ENCODE peak calls at places on chromosomes 7 and 10, in ten cellular contexts. P is foreskin fibroblast, W is HCT116, N is GM12878, S is neural progenitor cell, F is thoracic aorta, M is fibroblast of lung, U is fibroblast of mammary gland, H is kidney epithelial cell, Q is prostate gland. E is an unnamed sample.

GRCh38 chr7:158353606-158354570 is 233.7 kb downstream of the PTPRN2 start:
- DNase-seq in P (no peak), W (peak), N (no peak), S (peak), F (no peak), M (no peak), U (peak), H (no peak), Q (no peak), E (no peak)

GRCh38 chr7:154178890-154179289 is 126.7 kb downstream of the DPP6 start:
- DNase-seq in P (no peak), W (no peak), N (no peak), S (no peak), F (no peak), M (no peak), U (no peak), H (peak), Q (no peak), E (no peak)

GRCh38 chr10:117441812-117442443 is 66.7 kb upstream of the PDZD8 start:
- DNase-seq in P (peak), W (no peak), N (no peak), S (no peak), F (peak), M (no peak), U (peak), H (peak), Q (no peak), E (peak)

GRCh38 chr10:110758898-110759297 is 112.8 kb upstream of the PDCD4 start:
- DNase-seq in P (peak), W (no peak), N (no peak), S (peak), F (no peak), M (no peak), U (peak), H (no peak), Q (no peak), E (no peak)

GRCh38 chr7:13414661-13415105 is 574.8 kb downstream of the ETV1 start:
- DNase-seq in P (no peak), W (no peak), N (no peak), S (no peak), F (no peak), M (no peak), U (peak), H (peak), Q (no peak), E (no peak)

GRCh38 chr10:113360870-113361269 is 192.0 kb upstream of the HABP2 start:
- DNase-seq in P (no peak), W (no peak), N (no peak), S (no peak), F (no peak), M (no peak), U (no peak), H (no peak), Q (no peak), E (no peak)

GRCh38 chr10:61565819-61566560 is 96.7 kb upstream of the CABCOCO1 start:
- DNase-seq in P (no peak), W (no peak), N (no peak), S (no peak), F (no peak), M (no peak), U (no peak), H (no peak), Q (no peak), E (no peak)

GRCh38 chr7:78326870-78327269 is 528.3 kb downstream of the PHTF2 start:
- DNase-seq in P (peak), W (no peak), N (no peak), S (no peak), F (no peak), M (no peak), U (no peak), H (peak), Q (no peak), E (no peak)

GRCh38 chr7:109094-109493 is 83.3 kb upstream of the FAM20C start:
- DNase-seq in P (no peak), W (no peak), N (no peak), S (no peak), F (no peak), M (no peak), U (no peak), H (no peak), Q (no peak), E (no peak)

GRCh38 chr7:122803323-122803722 is 82.9 kb downstream of the CADPS2 start:
- DNase-seq in P (no peak), W (peak), N (no peak), S (peak), F (no peak), M (peak), U (peak), H (no peak), Q (no peak), E (no peak)

GRCh38 chr10:11294831-11295230 is 277.2 kb downstream of the CELF2 start:
- DNase-seq in P (no peak), W (no peak), N (no peak), S (no peak), F (no peak), M (no peak), U (no peak), H (no peak), Q (no peak), E (no peak)

GRCh38 chr7:35875292-35875691 is 74.4 kb downstream of the SEPTIN7 start:
- DNase-seq in P (no peak), W (no peak), N (no peak), S (no peak), F (no peak), M (no peak), U (peak), H (no peak), Q (no peak), E (no peak)

GRCh38 chr7:33905389-33906032 is at the start of gene BMPER:
- DNase-seq in P (no peak), W (no peak), N (no peak), S (peak), F (no peak), M (no peak), U (peak), H (no peak), Q (peak), E (no peak)

GRCh38 chr10:5479481-5480161 is 19.7 kb downstream of the CALML5 start:
- DNase-seq in P (no peak), W (no peak), N (no peak), S (no peak), F (no peak), M (no peak), U (no peak), H (no peak), Q (no peak), E (no peak)

GRCh38 chr7:133703547-133703946 is 423.6 kb upstream of the LRGUK start:
- DNase-seq in P (peak), W (no peak), N (no peak), S (no peak), F (no peak), M (peak), U (peak), H (peak), Q (no peak), E (peak)

GRCh38 chr7:11060883-11061282 is 87.2 kb downstream of the PHF14 start:
- DNase-seq in P (no peak), W (no peak), N (no peak), S (no peak), F (no peak), M (no peak), U (peak), H (no peak), Q (no peak), E (no peak)

GRCh38 chr7:100022621-100023020 is 7.2 kb downstream of the ZKSCAN1 start:
- DNase-seq in P (no peak), W (no peak), N (no peak), S (no peak), F (no peak), M (no peak), U (no peak), H (no peak), Q (peak), E (no peak)

GRCh38 chr7:50727072-50727471 is 55.6 kb downstream of the GRB10 start:
- DNase-seq in P (no peak), W (no peak), N (no peak), S (no peak), F (no peak), M (no peak), U (peak), H (no peak), Q (no peak), E (no peak)

GRCh38 chr10:26555719-26556368 is 117.7 kb downstream of the APBB1IP start:
- DNase-seq in P (peak), W (no peak), N (no peak), S (no peak), F (peak), M (peak), U (peak), H (peak), Q (peak), E (peak)

GRCh38 chr10:12841826-12842225 is 159.7 kb downstream of the CCDC3 start:
- DNase-seq in P (no peak), W (no peak), N (no peak), S (no peak), F (no peak), M (no peak), U (no peak), H (no peak), Q (no peak), E (no peak)

GRCh38 chr7:1758417-1758858 is 88.4 kb downstream of the ELFN1 start:
- DNase-seq in P (no peak), W (peak), N (no peak), S (peak), F (no peak), M (peak), U (peak), H (no peak), Q (peak), E (no peak)

DNA sequence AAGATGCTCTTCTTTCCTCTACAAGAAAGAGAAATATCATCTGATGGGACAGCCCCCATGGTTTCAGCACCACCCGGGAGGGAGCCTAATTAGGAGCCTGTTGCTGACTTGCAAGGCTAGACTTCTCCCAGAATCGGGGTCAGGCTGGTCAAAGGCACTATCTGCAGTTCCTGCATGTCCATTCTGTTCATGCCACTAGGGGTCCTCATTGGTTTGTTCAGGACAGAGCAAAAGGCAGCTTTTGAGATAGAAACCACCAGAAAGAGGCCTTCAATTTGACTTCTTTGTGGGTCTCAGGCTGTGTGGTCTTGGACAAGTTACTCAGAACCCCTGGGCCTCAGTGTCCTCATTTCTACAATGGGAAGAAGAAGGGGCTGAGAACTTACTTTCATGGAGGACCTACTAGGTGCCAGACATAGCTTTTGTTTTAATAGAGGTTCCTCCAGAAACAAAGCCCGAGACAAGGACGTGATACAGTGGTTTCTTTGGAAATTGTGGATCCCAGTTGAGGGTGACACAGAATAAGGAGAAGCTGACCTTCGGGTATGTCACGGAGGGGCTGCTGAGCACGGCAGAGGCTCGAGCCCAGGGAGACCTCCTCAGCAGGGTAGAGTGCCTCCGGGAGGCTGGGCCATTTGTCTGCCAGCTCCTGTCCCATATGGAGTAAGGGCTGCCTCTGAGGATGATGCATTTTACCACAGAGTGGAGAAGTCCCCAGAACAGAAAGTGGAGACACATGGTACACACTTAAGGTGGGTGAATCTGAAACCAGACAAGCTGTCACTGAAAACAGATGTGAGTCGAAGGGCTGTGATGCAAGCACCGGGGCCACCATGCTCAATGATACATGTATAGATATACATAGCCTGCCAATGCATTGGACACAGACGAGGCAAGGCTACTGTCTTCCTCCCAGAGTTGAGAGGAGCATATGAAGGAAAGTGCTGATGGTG is 33.1 kb upstream of the NEUROD6 start:
- DNase-seq in P (no peak), W (peak), N (no peak), S (peak), F (no peak), M (peak), U (peak), H (peak), Q (peak), E (no peak)
- TF ChIP-seq CTCF in P (peak), W (peak), N (peak), S (peak), F (no peak), M (peak), U (peak), H (peak), Q (peak), E (peak)

DNA sequence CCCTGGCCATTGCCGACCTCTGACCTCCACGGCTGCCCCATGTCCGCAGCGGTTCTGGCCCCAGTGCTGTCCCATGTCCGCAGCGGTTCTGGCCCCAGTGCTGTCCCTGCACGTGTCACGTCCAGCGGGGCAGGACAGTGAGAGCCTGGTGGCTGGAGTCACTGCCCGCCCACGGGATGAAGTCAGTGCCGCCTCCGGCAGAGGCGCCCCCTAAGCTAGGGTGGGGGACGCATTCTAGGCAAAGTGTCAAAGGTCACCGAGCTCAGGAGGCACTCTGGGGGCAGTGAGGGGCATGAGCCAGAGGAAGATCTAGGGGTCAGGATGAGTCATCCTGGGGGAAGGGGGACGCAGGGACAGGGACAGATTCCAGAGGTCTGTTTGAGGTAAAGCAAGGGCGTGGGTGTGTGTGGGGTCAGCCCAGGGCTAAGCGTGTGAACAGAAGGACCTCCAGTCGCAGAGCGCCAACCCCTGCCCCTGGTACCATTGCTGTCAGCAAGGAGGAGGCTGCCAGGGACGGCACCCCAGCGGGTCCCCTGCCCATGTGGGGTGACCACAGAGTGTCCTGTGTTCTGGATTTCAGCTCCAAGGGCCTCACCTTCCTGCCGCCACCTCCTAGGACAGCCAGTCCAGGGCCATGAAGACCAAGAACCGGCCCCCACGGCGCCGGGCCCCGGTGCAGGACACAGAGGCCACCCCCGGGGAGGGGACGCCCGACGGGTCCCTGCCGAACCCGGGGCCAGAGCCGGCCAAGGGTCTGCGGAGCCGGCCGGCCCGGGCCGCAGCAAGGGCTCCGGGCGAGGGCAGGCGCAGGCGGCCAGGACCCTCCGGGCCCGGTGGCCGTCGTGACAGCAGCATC is 665 bp downstream of the BHLHA15 start:
- DNase-seq in P (no peak), W (no peak), N (no peak), S (peak), F (no peak), M (no peak), U (no peak), H (no peak), Q (no peak), E (no peak)
- H3K4me3 ChIP-seq in P (peak), W (peak), N (peak), S (peak), F (peak), M (no peak), U (peak), H (peak), Q (peak), E (no peak)

DNA sequence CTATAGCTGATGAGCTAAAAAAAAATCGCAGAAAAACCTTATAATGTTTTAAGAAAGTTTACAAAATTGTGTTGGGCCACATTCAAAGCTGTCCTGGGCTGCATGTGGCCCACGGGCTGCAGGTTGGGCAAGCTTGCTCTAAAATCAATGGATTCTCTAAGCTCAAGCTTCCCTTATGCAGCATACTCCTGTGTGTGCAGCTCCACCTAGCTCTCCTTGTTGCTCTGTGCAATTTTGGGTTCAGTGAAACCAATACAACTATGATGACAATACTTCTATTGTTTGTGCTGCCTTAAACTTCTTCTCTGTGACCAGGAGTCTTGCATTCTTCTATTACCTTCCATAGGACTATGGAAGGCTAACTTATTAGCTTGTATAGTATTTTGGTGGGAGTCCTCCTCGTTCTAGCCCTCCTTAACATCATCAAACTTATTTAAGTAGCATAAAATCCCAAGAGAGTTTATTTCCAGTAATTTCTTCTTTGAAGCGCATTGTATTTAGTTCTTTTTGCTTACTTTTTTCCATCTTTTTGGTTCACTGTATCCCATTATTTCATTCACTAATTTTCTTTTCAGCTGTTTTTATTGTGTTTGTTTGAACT is 170.9 kb upstream of the SMIM30 start:
- DNase-seq in P (peak), W (peak), N (no peak), S (peak), F (no peak), M (peak), U (peak), H (no peak), Q (no peak), E (no peak)
- TF ChIP-seq CTCF in P (peak), W (peak), N (peak), S (peak), F (no peak), M (peak), U (peak), H (peak), Q (peak), E (peak)

GRCh38 chr7:47543659-47544058 is 38.3 kb downstream of the TNS3 start:
- DNase-seq in P (no peak), W (no peak), N (no peak), S (no peak), F (no peak), M (no peak), U (no peak), H (no peak), Q (no peak), E (no peak)
- H3K4me3 ChIP-seq in P (no peak), W (no peak), N (no peak), S (no peak), F (no peak), M (no peak), U (no peak), H (no peak), Q (no peak), E (no peak)

DNA sequence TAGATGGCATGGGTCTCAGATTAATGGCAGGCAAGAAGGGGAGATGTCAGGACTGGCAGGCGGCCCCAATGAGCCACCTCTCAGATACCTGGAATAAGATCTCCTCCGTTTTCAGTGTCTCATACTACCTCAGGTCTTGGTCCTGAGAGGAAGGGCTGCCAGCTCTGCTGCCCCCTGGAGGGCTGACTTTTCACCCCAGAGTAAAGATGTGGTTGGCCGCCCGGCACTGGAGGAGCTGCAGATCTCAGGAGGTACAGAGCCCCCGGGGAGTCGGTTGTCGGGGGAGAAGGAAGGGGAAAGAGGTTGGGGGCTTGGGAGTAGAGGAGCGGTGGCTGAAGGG is 642 bp upstream of the COL13A1 start:
- DNase-seq in P (peak), W (peak), N (no peak), S (peak), F (no peak), M (peak), U (peak), H (no peak), Q (no peak), E (no peak)
- TF ChIP-seq CTCF in P (peak), W (peak), N (peak), S (peak), F (peak), M (peak), U (peak), H (peak), Q (peak), E (peak)

GRCh38 chr10:103470755-103471653 is 8.0 kb downstream of the CALHM3 start:
- DNase-seq in P (no peak), W (no peak), N (peak), S (no peak), F (no peak), M (peak), U (peak), H (no peak), Q (no peak), E (no peak)
- H3K4me3 ChIP-seq in P (no peak), W (no peak), N (peak), S (no peak), F (no peak), M (no peak), U (no peak), H (no peak), Q (no peak), E (no peak)

GRCh38 chr10:67476201-67476600 is 219.8 kb downstream of the CTNNA3 start:
- DNase-seq in P (no peak), W (no peak), N (no peak), S (no peak), F (no peak), M (no peak), U (no peak), H (no peak), Q (no peak), E (no peak)
- TF ChIP-seq CTCF in P (no peak), W (no peak), N (no peak), S (peak), F (no peak), M (no peak), U (no peak), H (no peak), Q (no peak), E (no peak)

DNA sequence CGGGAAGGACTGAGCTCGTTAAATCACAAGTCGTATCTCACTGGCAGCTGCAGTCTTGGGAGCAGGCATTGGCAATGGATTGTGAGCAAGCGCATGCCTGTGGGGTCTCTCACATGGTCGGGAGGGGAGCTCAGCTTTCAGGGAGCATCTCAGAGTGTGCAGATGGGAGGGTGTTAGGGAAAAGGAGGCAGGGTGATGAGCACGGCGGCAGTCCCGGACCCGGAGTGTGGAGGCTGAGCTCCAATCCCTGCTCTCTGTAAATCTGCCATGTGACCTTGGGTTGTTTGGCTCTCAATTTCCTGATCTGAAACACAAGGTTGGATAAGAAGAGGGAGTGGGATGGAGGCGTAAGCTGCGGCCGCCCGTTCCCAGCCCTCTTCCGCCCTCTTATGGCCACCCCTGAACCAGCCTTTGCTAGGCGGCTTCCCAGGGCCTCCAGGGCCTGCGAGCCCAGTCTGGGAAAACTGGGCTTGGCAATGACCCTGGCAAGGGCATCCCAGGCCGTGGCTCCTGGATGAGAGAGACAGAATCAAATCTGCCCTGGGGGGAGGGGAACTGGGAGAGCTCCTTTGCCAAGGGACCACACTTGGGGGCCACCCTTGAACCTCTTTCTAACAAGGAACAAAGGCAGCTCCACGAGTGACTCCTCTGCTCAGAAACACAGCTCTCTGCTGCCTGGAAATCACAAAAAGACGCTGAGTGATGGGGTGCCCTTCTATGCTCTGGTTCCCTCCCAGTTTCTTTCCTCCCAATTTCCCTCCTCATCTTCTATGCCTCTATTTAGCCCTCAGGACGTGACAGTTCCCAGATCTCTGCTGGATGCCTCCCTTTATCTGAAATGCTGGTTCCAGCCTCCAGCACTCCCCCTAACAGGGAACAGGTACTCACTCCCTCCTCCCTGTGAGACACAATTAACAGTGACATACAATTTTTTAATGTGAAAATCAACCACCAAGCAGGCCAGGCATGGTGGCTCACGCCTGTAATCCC is 41.7 kb upstream of the LOXL4 start:
- DNase-seq in P (peak), W (peak), N (no peak), S (peak), F (peak), M (peak), U (peak), H (peak), Q (peak), E (peak)
- H3K4me3 ChIP-seq in P (peak), W (no peak), N (no peak), S (peak), F (peak), M (no peak), U (peak), H (no peak), Q (no peak), E (no peak)